ENCODE peak calls at places on chromosomes 4 and X, in seven cellular contexts. One of them, this sample, is unnamed.

GRCh38 chr4:53479731-53480525 is 102.5 kb downstream of the FIP1L1 start:
- DNase-seq in psoas muscle: no peak
- DNase-seq in lower lobe of right lung: no peak
- DNase-seq in GM23338: no peak
- DNase-seq in heart left ventricle: no peak
- DNase-seq in cardiac muscle cell: no peak
- DNase-seq in breast epithelium: no peak
- DNase-seq in this sample: no peak

GRCh38 chrX:11059923-11060322 is 51.2 kb upstream of the HCCS start:
- DNase-seq in lower lobe of right lung: no peak
- DNase-seq in breast epithelium: no peak
- DNase-seq in GM23338: no peak
- DNase-seq in cardiac muscle cell: no peak
- DNase-seq in heart left ventricle: no peak
- DNase-seq in psoas muscle: no peak
- DNase-seq in this sample: no peak

GRCh38 chrX:110145854-110146253 is 142.9 kb downstream of the TMEM164 start:
- DNase-seq in heart left ventricle: no peak
- DNase-seq in lower lobe of right lung: no peak
- DNase-seq in breast epithelium: no peak
- DNase-seq in GM23338: peak; percentile 35
- DNase-seq in cardiac muscle cell: peak; percentile 41
- DNase-seq in psoas muscle: no peak
- DNase-seq in this sample: no peak

GRCh38 chr4:135966936-135967335 is 1565.4 kb downstream of the PCDH18 start:
- DNase-seq in cardiac muscle cell: no peak
- DNase-seq in heart left ventricle: no peak
- DNase-seq in GM23338: no peak
- DNase-seq in lower lobe of right lung: no peak
- DNase-seq in breast epithelium: no peak
- DNase-seq in psoas muscle: no peak
- DNase-seq in this sample: no peak

GRCh38 chr4:154640999-154641398 is 28.5 kb upstream of the FGG start:
- DNase-seq in psoas muscle: no peak
- DNase-seq in heart left ventricle: no peak
- DNase-seq in GM23338: no peak
- DNase-seq in breast epithelium: no peak
- DNase-seq in lower lobe of right lung: no peak
- DNase-seq in cardiac muscle cell: no peak
- DNase-seq in this sample: no peak

GRCh38 chr4:154822775-154823174 is 41.7 kb downstream of the RBM46 start:
- DNase-seq in lower lobe of right lung: no peak
- DNase-seq in cardiac muscle cell: no peak
- DNase-seq in heart left ventricle: no peak
- DNase-seq in breast epithelium: no peak
- DNase-seq in psoas muscle: no peak
- DNase-seq in GM23338: no peak
- DNase-seq in this sample: no peak

GRCh38 chr4:35538807-35539206 is 705.5 kb downstream of the ARAP2 start:
- DNase-seq in cardiac muscle cell: no peak
- DNase-seq in breast epithelium: no peak
- DNase-seq in psoas muscle: no peak
- DNase-seq in GM23338: no peak
- DNase-seq in heart left ventricle: no peak
- DNase-seq in lower lobe of right lung: no peak
- DNase-seq in this sample: no peak

GRCh38 chr4:81405900-81406401 is 65.8 kb downstream of the RASGEF1B start:
- DNase-seq in lower lobe of right lung: no peak
- DNase-seq in cardiac muscle cell: peak; percentile 86
- DNase-seq in GM23338: peak; percentile 88
- DNase-seq in psoas muscle: no peak
- DNase-seq in breast epithelium: no peak
- DNase-seq in heart left ventricle: peak; percentile 49
- DNase-seq in this sample: no peak

GRCh38 chr4:9898596-9899345 is 117.3 kb downstream of the DRD5 start:
- DNase-seq in GM23338: peak; percentile 91
- DNase-seq in cardiac muscle cell: peak; percentile 79
- DNase-seq in lower lobe of right lung: no peak
- DNase-seq in breast epithelium: no peak
- DNase-seq in heart left ventricle: peak; percentile 70
- DNase-seq in psoas muscle: no peak
- DNase-seq in this sample: no peak

DNA sequence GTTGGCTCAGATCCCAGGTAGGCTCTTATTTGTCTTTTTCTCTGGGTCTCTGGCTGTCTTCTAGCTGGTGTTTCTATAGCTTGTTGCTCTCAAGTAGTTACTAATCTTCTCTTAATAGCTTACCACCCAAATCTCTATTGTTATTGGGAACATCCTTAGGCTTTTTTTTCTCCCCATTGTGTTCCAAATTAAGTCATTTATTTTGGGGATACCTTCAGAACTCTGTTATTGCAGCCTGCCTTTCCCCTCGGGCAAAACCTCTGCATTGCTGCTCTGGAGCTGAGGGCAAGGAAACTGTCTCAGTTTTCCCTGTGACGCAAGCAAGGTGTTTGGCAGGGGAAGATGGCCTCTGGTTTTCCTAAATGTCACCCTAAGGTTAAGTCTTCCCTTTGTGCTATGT is 338.1 kb upstream of the ZCCHC13 start:
- DNase-seq in heart left ventricle: no peak
- DNase-seq in breast epithelium: no peak
- DNase-seq in lower lobe of right lung: no peak
- DNase-seq in cardiac muscle cell: no peak
- DNase-seq in GM23338: peak; percentile 63
- DNase-seq in psoas muscle: no peak
- DNase-seq in this sample: no peak
- H3K4me1 ChIP-seq in heart left ventricle: no peaks in the 10 kb centered on the region
- H3K4me1 ChIP-seq in breast epithelium: no peaks in the 10 kb centered on the region
- H3K4me1 ChIP-seq in lower lobe of right lung: no peaks in the 10 kb centered on the region
- H3K4me1 ChIP-seq in cardiac muscle cell: peaks cover 22% of the 10 kb centered on the region
- H3K4me1 ChIP-seq in GM23338: peaks cover 29% of the 10 kb centered on the region
- H3K4me1 ChIP-seq in psoas muscle: peaks cover 21% of the 10 kb centered on the region
- H3K4me1 ChIP-seq in this sample: peaks cover 11% of the 10 kb centered on the region

GRCh38 chr4:182449960-182450359 is 206.8 kb downstream of the TENM3 start:
- DNase-seq in psoas muscle: no peak
- DNase-seq in cardiac muscle cell: no peak
- DNase-seq in breast epithelium: no peak
- DNase-seq in GM23338: no peak
- DNase-seq in lower lobe of right lung: no peak
- DNase-seq in heart left ventricle: no peak
- DNase-seq in this sample: no peak
- H3K4me3 ChIP-seq in psoas muscle: peak overlapping the region; percentile 82
- H3K4me3 ChIP-seq in cardiac muscle cell: peak overlapping the region; percentile 91
- H3K4me3 ChIP-seq in breast epithelium: peak overlapping the region; percentile 91
- H3K4me3 ChIP-seq in GM23338: peak overlapping the region; percentile 59
- H3K4me3 ChIP-seq in lower lobe of right lung: peak overlapping the region; percentile 54
- H3K4me3 ChIP-seq in heart left ventricle: peak overlapping the region; percentile 92
- H3K4me3 ChIP-seq in this sample: peak overlapping the region; percentile 62

DNA sequence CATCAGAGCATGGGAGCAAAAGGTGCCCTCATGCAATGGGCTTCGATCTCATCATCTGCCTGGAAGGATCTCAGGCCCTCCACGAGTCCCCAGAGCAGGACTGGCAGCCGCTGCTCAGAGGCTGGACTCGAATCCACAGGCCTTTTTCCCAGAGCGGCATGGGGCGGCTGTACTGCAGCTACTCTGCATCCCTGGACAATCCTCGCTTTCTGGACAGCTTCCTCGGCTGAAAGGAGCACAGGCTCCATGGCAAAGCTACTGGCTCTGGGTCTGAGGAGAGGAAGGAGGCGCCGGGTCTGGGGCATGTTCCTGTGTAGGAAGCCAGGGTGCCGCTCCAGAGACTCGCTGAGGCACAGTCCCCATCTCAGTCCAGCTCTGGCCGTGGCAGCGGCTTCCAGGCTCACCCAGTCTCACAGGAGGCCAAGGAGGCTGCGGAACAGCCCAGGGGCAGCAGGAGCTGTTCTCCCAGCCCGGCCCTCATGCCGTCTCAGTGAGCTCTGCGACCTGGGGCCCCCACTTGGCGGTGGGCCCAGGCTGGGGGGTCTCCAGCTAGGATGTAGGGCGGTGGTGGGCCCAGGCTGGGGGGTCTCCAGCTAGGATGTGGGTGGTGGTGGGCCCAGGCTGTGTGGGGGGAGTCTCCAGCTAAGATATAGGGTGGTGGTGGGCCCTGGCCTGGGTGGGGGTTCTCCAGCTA is 2.7 kb upstream of the SPON2 start:
- DNase-seq in cardiac muscle cell: no peak
- DNase-seq in psoas muscle: no peak
- DNase-seq in breast epithelium: no peak
- DNase-seq in GM23338: no peak
- DNase-seq in heart left ventricle: no peak
- DNase-seq in lower lobe of right lung: no peak
- DNase-seq in this sample: no peak
- H3K4me1 ChIP-seq in cardiac muscle cell: no peaks in the 10 kb centered on the region
- H3K4me1 ChIP-seq in psoas muscle: peaks cover 73% of the 10 kb centered on the region
- H3K4me1 ChIP-seq in breast epithelium: peaks cover 7% of the 10 kb centered on the region
- H3K4me1 ChIP-seq in GM23338: no peaks in the 10 kb centered on the region
- H3K4me1 ChIP-seq in heart left ventricle: peaks cover 43% of the 10 kb centered on the region
- H3K4me1 ChIP-seq in lower lobe of right lung: peaks cover 28% of the 10 kb centered on the region
- H3K4me1 ChIP-seq in this sample: peaks cover 16% of the 10 kb centered on the region

GRCh38 chr4:177447417-177448004 is 5.3 kb upstream of the AGA start:
- DNase-seq in breast epithelium: no peak
- DNase-seq in psoas muscle: no peak
- DNase-seq in cardiac muscle cell: no peak
- DNase-seq in GM23338: no peak
- DNase-seq in heart left ventricle: no peak
- DNase-seq in lower lobe of right lung: no peak
- DNase-seq in this sample: no peak

GRCh38 chr4:177441803-177442622 is at the start of gene AGA:
- DNase-seq in cardiac muscle cell: peak; percentile 96
- DNase-seq in GM23338: peak; percentile 95
- DNase-seq in psoas muscle: peak; percentile 97
- DNase-seq in lower lobe of right lung: peak; percentile 98
- DNase-seq in breast epithelium: peak; percentile 97
- DNase-seq in heart left ventricle: peak; percentile 98
- DNase-seq in this sample: peak; percentile 97

GRCh38 chr4:177446571-177446970 is 4.3 kb upstream of the AGA start:
- DNase-seq in lower lobe of right lung: no peak
- DNase-seq in GM23338: no peak
- DNase-seq in heart left ventricle: no peak
- DNase-seq in cardiac muscle cell: no peak
- DNase-seq in psoas muscle: no peak
- DNase-seq in breast epithelium: no peak
- DNase-seq in this sample: no peak

GRCh38 chr4:177442623-177443155 is 452 bp upstream of the AGA start:
- DNase-seq in heart left ventricle: peak; percentile 9
- DNase-seq in cardiac muscle cell: no peak
- DNase-seq in GM23338: no peak
- DNase-seq in breast epithelium: no peak
- DNase-seq in psoas muscle: no peak
- DNase-seq in lower lobe of right lung: no peak
- DNase-seq in this sample: no peak

DNA sequence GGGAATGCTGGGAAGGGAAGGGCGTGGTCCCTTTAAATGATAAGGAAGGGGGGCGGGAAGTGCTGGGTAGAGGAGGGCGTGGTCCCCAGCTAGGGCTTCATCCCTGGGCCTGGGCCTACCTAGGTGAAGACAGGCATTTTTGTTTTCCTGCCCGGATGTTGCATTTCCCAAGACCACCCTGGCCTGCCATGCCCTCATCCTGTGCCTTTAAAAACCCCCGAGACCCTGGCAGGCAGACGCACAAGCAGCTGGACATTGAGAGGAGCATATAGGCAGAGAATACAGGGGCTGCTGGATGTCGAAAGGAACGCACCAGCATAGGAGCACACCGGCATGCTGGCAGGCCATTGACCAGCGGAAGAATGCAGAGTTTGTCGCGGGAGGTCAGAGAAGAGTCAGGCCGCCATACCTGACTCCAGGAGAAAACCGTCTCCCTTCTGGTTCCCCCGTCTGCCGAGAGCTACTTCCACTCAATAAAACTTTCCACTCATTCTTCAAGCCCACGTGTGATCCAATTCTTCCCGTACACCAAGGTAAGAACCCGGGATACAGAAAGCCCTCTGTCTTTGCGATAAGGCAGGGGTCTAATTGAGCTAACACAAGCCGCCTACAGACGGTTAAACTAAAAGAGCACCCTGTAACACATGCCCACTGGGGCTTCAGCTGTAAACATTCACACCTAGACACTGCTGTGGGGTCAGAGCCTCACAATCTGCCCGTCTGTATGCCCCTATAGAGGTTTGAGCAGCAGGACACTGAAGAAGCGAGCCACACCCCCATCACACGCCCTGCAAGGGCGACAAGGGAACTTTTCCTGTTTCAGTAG is 2.9 kb upstream of the AGA start:
- DNase-seq in GM23338: peak; percentile 64
- DNase-seq in lower lobe of right lung: no peak
- DNase-seq in breast epithelium: no peak
- DNase-seq in heart left ventricle: no peak
- DNase-seq in cardiac muscle cell: no peak
- DNase-seq in psoas muscle: no peak
- DNase-seq in this sample: no peak
- H3K4me3 ChIP-seq in GM23338: peak overlapping the region; percentile 43
- H3K4me3 ChIP-seq in lower lobe of right lung: no peak overlapping the region
- H3K4me3 ChIP-seq in breast epithelium: no peak overlapping the region
- H3K4me3 ChIP-seq in heart left ventricle: no peak overlapping the region
- H3K4me3 ChIP-seq in cardiac muscle cell: no peak overlapping the region
- H3K4me3 ChIP-seq in psoas muscle: no peak overlapping the region
- H3K4me3 ChIP-seq in this sample: no peak overlapping the region

GRCh38 chr4:119000400-119000799 is 111.7 kb downstream of the SYNPO2 start:
- DNase-seq in heart left ventricle: peak; percentile 50
- DNase-seq in breast epithelium: no peak
- DNase-seq in psoas muscle: no peak
- DNase-seq in lower lobe of right lung: no peak
- DNase-seq in GM23338: no peak
- DNase-seq in cardiac muscle cell: no peak
- DNase-seq in this sample: no peak
- H3K4me1 ChIP-seq in heart left ventricle: peaks cover 65% of the 10 kb centered on the region
- H3K4me1 ChIP-seq in breast epithelium: no peaks in the 10 kb centered on the region
- H3K4me1 ChIP-seq in psoas muscle: peaks cover 57% of the 10 kb centered on the region
- H3K4me1 ChIP-seq in lower lobe of right lung: no peaks in the 10 kb centered on the region
- H3K4me1 ChIP-seq in GM23338: peaks cover 33% of the 10 kb centered on the region
- H3K4me1 ChIP-seq in cardiac muscle cell: peaks cover 12% of the 10 kb centered on the region
- H3K4me1 ChIP-seq in this sample: peaks cover 9% of the 10 kb centered on the region

GRCh38 chr4:176340871-176341685 is 21.3 kb downstream of the SPCS3 start:
- DNase-seq in heart left ventricle: no peak
- DNase-seq in breast epithelium: no peak
- DNase-seq in cardiac muscle cell: peak; percentile 52
- DNase-seq in GM23338: peak; percentile 57
- DNase-seq in lower lobe of right lung: no peak
- DNase-seq in psoas muscle: no peak
- DNase-seq in this sample: no peak
- H3K4me3 ChIP-seq in heart left ventricle: peak overlapping the region; percentile 31
- H3K4me3 ChIP-seq in breast epithelium: peak overlapping the region; percentile 26
- H3K4me3 ChIP-seq in cardiac muscle cell: no peak overlapping the region
- H3K4me3 ChIP-seq in GM23338: no peak overlapping the region
- H3K4me3 ChIP-seq in lower lobe of right lung: peak overlapping the region; percentile 7
- H3K4me3 ChIP-seq in psoas muscle: peak overlapping the region; percentile 59
- H3K4me3 ChIP-seq in this sample: no peak overlapping the region

GRCh38 chrX:124341361-124342132 is 4.8 kb upstream of the SH2D1A start:
- DNase-seq in lower lobe of right lung: no peak
- DNase-seq in heart left ventricle: no peak
- DNase-seq in GM23338: no peak
- DNase-seq in cardiac muscle cell: no peak
- DNase-seq in psoas muscle: no peak
- DNase-seq in breast epithelium: no peak
- DNase-seq in this sample: no peak
- H3K4me1 ChIP-seq in lower lobe of right lung: no peaks in the 10 kb centered on the region
- H3K4me1 ChIP-seq in heart left ventricle: no peaks in the 10 kb centered on the region
- H3K4me1 ChIP-seq in GM23338: no peaks in the 10 kb centered on the region
- H3K4me1 ChIP-seq in cardiac muscle cell: no peaks in the 10 kb centered on the region
- H3K4me1 ChIP-seq in psoas muscle: no peaks in the 10 kb centered on the region
- H3K4me1 ChIP-seq in breast epithelium: no peaks in the 10 kb centered on the region
- H3K4me1 ChIP-seq in this sample: no peaks in the 10 kb centered on the region

This sample was measured in ovary.